ENCODE peak calls at places on chromosomes 6 and 20, in six cellular contexts. One of them, this sample, is unnamed.

GRCh38 chr6:134323698-134324097 is 5.8 kb upstream of the SGK1 start:
- DNase-seq in IMR-90: no peak
- DNase-seq in heart right ventricle: no peak
- DNase-seq in ovary: no peak
- DNase-seq in B cell: no peak
- DNase-seq in BJ: no peak
- DNase-seq in this sample: no peak

GRCh38 chr6:154471609-154472362 is 38.7 kb downstream of the CNKSR3 start:
- DNase-seq in ovary: no peak
- DNase-seq in B cell: no peak
- DNase-seq in heart right ventricle: no peak
- DNase-seq in BJ: no peak
- DNase-seq in IMR-90: no peak
- DNase-seq in this sample: no peak

GRCh38 chr6:25012657-25013056 is 76.9 kb upstream of the RIPOR2 start:
- DNase-seq in heart right ventricle: no peak
- DNase-seq in ovary: no peak
- DNase-seq in IMR-90: peak
- DNase-seq in BJ: peak
- DNase-seq in B cell: no peak
- DNase-seq in this sample: no peak

GRCh38 chr20:41344938-41345728 is 4.5 kb downstream of the LPIN3 start:
- DNase-seq in IMR-90: no peak
- DNase-seq in BJ: no peak
- DNase-seq in B cell: no peak
- DNase-seq in ovary: no peak
- DNase-seq in heart right ventricle: no peak
- DNase-seq in this sample: no peak

GRCh38 chr20:48791666-48792071 is 36.1 kb downstream of the PREX1 start:
- DNase-seq in IMR-90: peak
- DNase-seq in heart right ventricle: no peak
- DNase-seq in ovary: no peak
- DNase-seq in BJ: peak
- DNase-seq in B cell: no peak
- DNase-seq in this sample: no peak

GRCh38 chr20:57772349-57772964 is 62.6 kb upstream of the PMEPA1 start:
- DNase-seq in B cell: no peak
- DNase-seq in heart right ventricle: no peak
- DNase-seq in BJ: peak
- DNase-seq in ovary: no peak
- DNase-seq in IMR-90: peak
- DNase-seq in this sample: peak

GRCh38 chr6:125943528-125944433 is 12.8 kb upstream of the HINT3 start:
- DNase-seq in ovary: no peak
- DNase-seq in IMR-90: no peak
- DNase-seq in B cell: no peak
- DNase-seq in BJ: no peak
- DNase-seq in heart right ventricle: no peak
- DNase-seq in this sample: no peak

GRCh38 chr6:154842828-154843227 is 109.6 kb downstream of the SCAF8 start:
- DNase-seq in IMR-90: no peak
- DNase-seq in ovary: no peak
- DNase-seq in BJ: no peak
- DNase-seq in B cell: no peak
- DNase-seq in heart right ventricle: no peak
- DNase-seq in this sample: no peak

GRCh38 chr6:34602318-34603111 is 46.4 kb upstream of the SPDEF start:
- DNase-seq in IMR-90: peak
- DNase-seq in heart right ventricle: no peak
- DNase-seq in B cell: no peak
- DNase-seq in BJ: no peak
- DNase-seq in ovary: no peak
- DNase-seq in this sample: no peak

GRCh38 chr20:41387433-41387832 is 20.8 kb upstream of the EMILIN3 start:
- DNase-seq in heart right ventricle: no peak
- DNase-seq in IMR-90: no peak
- DNase-seq in BJ: no peak
- DNase-seq in B cell: no peak
- DNase-seq in ovary: no peak
- DNase-seq in this sample: peak

GRCh38 chr6:136365781-136366354 is 76.2 kb upstream of the BCLAF1 start:
- DNase-seq in IMR-90: peak
- DNase-seq in ovary: no peak
- DNase-seq in BJ: no peak
- DNase-seq in heart right ventricle: peak
- DNase-seq in B cell: peak
- DNase-seq in this sample: no peak

DNA sequence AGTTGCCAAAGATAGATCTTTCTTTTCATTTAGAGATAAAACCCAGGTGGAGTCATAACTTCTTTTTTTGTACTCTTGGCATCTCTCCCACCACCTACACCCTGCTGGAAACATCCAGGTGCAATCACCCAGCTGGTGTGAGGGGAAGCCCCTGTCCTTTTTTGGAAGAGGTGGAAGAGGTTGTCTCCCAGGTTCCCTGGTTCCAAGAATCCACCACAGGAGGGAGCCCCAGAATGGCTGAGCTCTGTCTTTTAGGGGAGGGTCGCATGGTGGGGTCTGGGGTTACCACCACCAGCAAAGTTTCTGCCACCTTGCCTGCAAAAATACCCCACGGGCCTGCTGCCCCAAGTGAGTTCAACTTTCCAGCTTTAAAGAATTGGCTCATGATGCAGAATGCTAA is 10.8 kb downstream of the SMOC2 start:
- DNase-seq in heart right ventricle: no peak
- DNase-seq in B cell: no peak
- DNase-seq in ovary: no peak
- DNase-seq in IMR-90: no peak
- DNase-seq in BJ: no peak
- DNase-seq in this sample: no peak
- TF ChIP-seq CTCF in heart right ventricle: peak
- TF ChIP-seq CTCF in B cell: no peak
- TF ChIP-seq CTCF in ovary: peak
- TF ChIP-seq CTCF in IMR-90: no peak
- TF ChIP-seq CTCF in BJ: no peak
- TF ChIP-seq CTCF in this sample: no peak

GRCh38 chr6:67812693-67813092 is 822.4 kb upstream of the ADGRB3 start:
- DNase-seq in BJ: no peak
- DNase-seq in ovary: no peak
- DNase-seq in IMR-90: no peak
- DNase-seq in heart right ventricle: no peak
- DNase-seq in B cell: no peak
- DNase-seq in this sample: no peak

GRCh38 chr6:67815623-67816022 is 819.5 kb upstream of the ADGRB3 start:
- DNase-seq in ovary: no peak
- DNase-seq in B cell: no peak
- DNase-seq in IMR-90: no peak
- DNase-seq in BJ: no peak
- DNase-seq in heart right ventricle: no peak
- DNase-seq in this sample: no peak

GRCh38 chr6:67814262-67814661 is 820.8 kb upstream of the ADGRB3 start:
- DNase-seq in IMR-90: no peak
- DNase-seq in ovary: no peak
- DNase-seq in BJ: no peak
- DNase-seq in heart right ventricle: no peak
- DNase-seq in B cell: no peak
- DNase-seq in this sample: no peak

GRCh38 chr6:67812125-67812524 is 823.0 kb upstream of the ADGRB3 start:
- DNase-seq in heart right ventricle: no peak
- DNase-seq in IMR-90: no peak
- DNase-seq in ovary: no peak
- DNase-seq in BJ: no peak
- DNase-seq in B cell: no peak
- DNase-seq in this sample: no peak

DNA sequence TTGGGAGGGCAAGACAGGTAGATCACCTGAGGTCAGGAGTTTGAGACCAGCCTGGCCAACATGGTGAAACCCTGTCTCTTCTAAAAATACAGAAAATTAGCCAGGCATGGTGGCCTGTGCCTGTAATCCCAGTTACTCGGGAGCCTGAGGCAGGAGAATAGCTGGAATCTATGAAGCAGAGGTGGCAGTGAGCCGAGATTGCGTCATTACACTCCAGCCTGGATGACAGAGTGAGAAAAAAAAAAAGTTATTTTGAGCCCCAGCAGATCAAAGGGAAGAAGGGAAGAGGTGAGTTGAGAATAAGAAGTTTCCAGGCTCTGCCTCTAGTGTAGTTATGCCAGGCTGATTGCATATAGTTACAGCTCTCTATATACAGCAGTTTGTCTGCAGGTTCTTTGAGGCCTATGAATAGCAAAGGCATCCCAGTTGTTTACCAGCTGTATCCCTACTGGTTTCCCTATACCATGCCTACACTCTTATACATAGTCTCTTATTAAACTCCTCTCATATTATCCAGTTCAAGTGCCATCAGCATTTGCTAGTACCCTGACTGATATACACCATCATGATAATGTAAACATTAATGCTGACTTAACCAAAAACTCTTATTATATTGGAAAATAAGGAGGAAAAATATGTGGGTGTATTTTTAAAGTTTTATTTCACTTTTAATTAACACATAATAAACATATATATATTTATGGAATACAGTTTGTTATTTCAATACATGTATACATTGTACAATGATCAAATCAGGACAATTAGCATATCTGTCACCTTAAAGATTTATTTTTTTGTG is 823.6 kb upstream of the ADGRB3 start:
- DNase-seq in heart right ventricle: no peak
- DNase-seq in BJ: no peak
- DNase-seq in B cell: no peak
- DNase-seq in IMR-90: no peak
- DNase-seq in ovary: no peak
- DNase-seq in this sample: no peak
- TF ChIP-seq CTCF in heart right ventricle: no peak
- TF ChIP-seq CTCF in BJ: no peak
- TF ChIP-seq CTCF in B cell: no peak
- TF ChIP-seq CTCF in IMR-90: no peak
- TF ChIP-seq CTCF in ovary: no peak
- TF ChIP-seq CTCF in this sample: no peak

GRCh38 chr6:16338577-16339262 is 100.3 kb downstream of the GMPR start:
- DNase-seq in heart right ventricle: peak
- DNase-seq in ovary: peak
- DNase-seq in IMR-90: peak
- DNase-seq in B cell: no peak
- DNase-seq in BJ: peak
- DNase-seq in this sample: peak
- TF ChIP-seq CTCF in heart right ventricle: peak
- TF ChIP-seq CTCF in ovary: no peak
- TF ChIP-seq CTCF in IMR-90: peak
- TF ChIP-seq CTCF in B cell: no peak
- TF ChIP-seq CTCF in BJ: peak
- TF ChIP-seq CTCF in this sample: peak

GRCh38 chr6:99151634-99152344 is 197.7 kb downstream of the FAXC start:
- DNase-seq in B cell: peak
- DNase-seq in ovary: no peak
- DNase-seq in BJ: no peak
- DNase-seq in IMR-90: peak
- DNase-seq in heart right ventricle: peak
- DNase-seq in this sample: no peak
- TF ChIP-seq CTCF in B cell: peak
- TF ChIP-seq CTCF in ovary: no peak
- TF ChIP-seq CTCF in BJ: peak
- TF ChIP-seq CTCF in IMR-90: peak
- TF ChIP-seq CTCF in heart right ventricle: peak
- TF ChIP-seq CTCF in this sample: peak

This sample was measured in retinal pigment epithelial cell.